ENCODE peak calls at places on chromosomes 5 and 9, in ten cellular contexts. One of them, this sample, is unnamed.

GRCh38 chr9:35436940-35437339 is 53.0 kb upstream of the RUSC2 start:
- DNase-seq in nephron progenitor cell: no peak
- DNase-seq in HuH-7.5: no peak
- DNase-seq in H4: no peak
- DNase-seq in progenitor cell of endocrine pancreas: no peak
- DNase-seq in CD4-positive, CD25-positive, alpha-beta regulatory T cell: no peak
- DNase-seq in fibroblast of the aortic adventitia: no peak
- DNase-seq in ACHN: no peak
- DNase-seq in activated T-cell treated with anti-CD3 and anti-CD28 coated beads, Interleukin-2, amount 50 U/mL, for 48 hours: no peak
- DNase-seq in stimulated activated CD4-positive, alpha-beta T cell treated with anti-CD3 and anti-CD28 coated beads, Interleukin-1b, Interleukin-23, amount 100 ng/mL, for 24 hours: no peak
- DNase-seq in this sample: no peak

GRCh38 chr5:32388429-32389111 is 56.0 kb downstream of the ZFR start:
- DNase-seq in CD4-positive, CD25-positive, alpha-beta regulatory T cell: no peak
- DNase-seq in fibroblast of the aortic adventitia: peak
- DNase-seq in progenitor cell of endocrine pancreas: no peak
- DNase-seq in ACHN: no peak
- DNase-seq in HuH-7.5: no peak
- DNase-seq in activated T-cell treated with anti-CD3 and anti-CD28 coated beads, Interleukin-2, amount 50 U/mL, for 48 hours: no peak
- DNase-seq in stimulated activated CD4-positive, alpha-beta T cell treated with anti-CD3 and anti-CD28 coated beads, Interleukin-1b, Interleukin-23, amount 100 ng/mL, for 24 hours: no peak
- DNase-seq in H4: no peak
- DNase-seq in nephron progenitor cell: no peak
- DNase-seq in this sample: no peak

GRCh38 chr9:84294551-84294950 is 46.0 kb downstream of the SLC28A3 start:
- DNase-seq in stimulated activated CD4-positive, alpha-beta T cell treated with anti-CD3 and anti-CD28 coated beads, Interleukin-1b, Interleukin-23, amount 100 ng/mL, for 24 hours: no peak
- DNase-seq in H4: no peak
- DNase-seq in progenitor cell of endocrine pancreas: no peak
- DNase-seq in ACHN: no peak
- DNase-seq in fibroblast of the aortic adventitia: no peak
- DNase-seq in nephron progenitor cell: no peak
- DNase-seq in HuH-7.5: no peak
- DNase-seq in activated T-cell treated with anti-CD3 and anti-CD28 coated beads, Interleukin-2, amount 50 U/mL, for 48 hours: no peak
- DNase-seq in CD4-positive, CD25-positive, alpha-beta regulatory T cell: no peak
- DNase-seq in this sample: peak

GRCh38 chr5:133665571-133665970 is 53.2 kb upstream of the FSTL4 start:
- DNase-seq in H4: no peak
- DNase-seq in ACHN: no peak
- DNase-seq in progenitor cell of endocrine pancreas: no peak
- DNase-seq in activated T-cell treated with anti-CD3 and anti-CD28 coated beads, Interleukin-2, amount 50 U/mL, for 48 hours: no peak
- DNase-seq in stimulated activated CD4-positive, alpha-beta T cell treated with anti-CD3 and anti-CD28 coated beads, Interleukin-1b, Interleukin-23, amount 100 ng/mL, for 24 hours: no peak
- DNase-seq in CD4-positive, CD25-positive, alpha-beta regulatory T cell: no peak
- DNase-seq in nephron progenitor cell: no peak
- DNase-seq in fibroblast of the aortic adventitia: no peak
- DNase-seq in HuH-7.5: no peak
- DNase-seq in this sample: no peak

GRCh38 chr5:14486486-14486885 is 95.1 kb upstream of the OTULINL start:
- DNase-seq in CD4-positive, CD25-positive, alpha-beta regulatory T cell: no peak
- DNase-seq in HuH-7.5: no peak
- DNase-seq in progenitor cell of endocrine pancreas: no peak
- DNase-seq in ACHN: no peak
- DNase-seq in stimulated activated CD4-positive, alpha-beta T cell treated with anti-CD3 and anti-CD28 coated beads, Interleukin-1b, Interleukin-23, amount 100 ng/mL, for 24 hours: no peak
- DNase-seq in activated T-cell treated with anti-CD3 and anti-CD28 coated beads, Interleukin-2, amount 50 U/mL, for 48 hours: no peak
- DNase-seq in fibroblast of the aortic adventitia: no peak
- DNase-seq in nephron progenitor cell: no peak
- DNase-seq in H4: no peak
- DNase-seq in this sample: no peak

GRCh38 chr5:11863920-11864319 is 40.3 kb downstream of the CTNND2 start:
- DNase-seq in HuH-7.5: no peak
- DNase-seq in activated T-cell treated with anti-CD3 and anti-CD28 coated beads, Interleukin-2, amount 50 U/mL, for 48 hours: no peak
- DNase-seq in nephron progenitor cell: no peak
- DNase-seq in ACHN: no peak
- DNase-seq in stimulated activated CD4-positive, alpha-beta T cell treated with anti-CD3 and anti-CD28 coated beads, Interleukin-1b, Interleukin-23, amount 100 ng/mL, for 24 hours: no peak
- DNase-seq in H4: no peak
- DNase-seq in CD4-positive, CD25-positive, alpha-beta regulatory T cell: no peak
- DNase-seq in progenitor cell of endocrine pancreas: no peak
- DNase-seq in fibroblast of the aortic adventitia: no peak
- DNase-seq in this sample: no peak

GRCh38 chr9:94780516-94780950 is 54.0 kb downstream of the AOPEP start:
- DNase-seq in progenitor cell of endocrine pancreas: no peak
- DNase-seq in ACHN: no peak
- DNase-seq in nephron progenitor cell: no peak
- DNase-seq in HuH-7.5: no peak
- DNase-seq in H4: no peak
- DNase-seq in stimulated activated CD4-positive, alpha-beta T cell treated with anti-CD3 and anti-CD28 coated beads, Interleukin-1b, Interleukin-23, amount 100 ng/mL, for 24 hours: peak
- DNase-seq in CD4-positive, CD25-positive, alpha-beta regulatory T cell: no peak
- DNase-seq in activated T-cell treated with anti-CD3 and anti-CD28 coated beads, Interleukin-2, amount 50 U/mL, for 48 hours: peak
- DNase-seq in fibroblast of the aortic adventitia: no peak
- DNase-seq in this sample: no peak

GRCh38 chr9:5586391-5586802 is 42.5 kb upstream of the RIC1 start:
- DNase-seq in nephron progenitor cell: no peak
- DNase-seq in progenitor cell of endocrine pancreas: no peak
- DNase-seq in H4: no peak
- DNase-seq in ACHN: no peak
- DNase-seq in CD4-positive, CD25-positive, alpha-beta regulatory T cell: peak
- DNase-seq in HuH-7.5: no peak
- DNase-seq in fibroblast of the aortic adventitia: peak
- DNase-seq in activated T-cell treated with anti-CD3 and anti-CD28 coated beads, Interleukin-2, amount 50 U/mL, for 48 hours: no peak
- DNase-seq in stimulated activated CD4-positive, alpha-beta T cell treated with anti-CD3 and anti-CD28 coated beads, Interleukin-1b, Interleukin-23, amount 100 ng/mL, for 24 hours: no peak
- DNase-seq in this sample: no peak

GRCh38 chr9:128723352-128723865 is 518 bp downstream of the ZDHHC12 start:
- DNase-seq in activated T-cell treated with anti-CD3 and anti-CD28 coated beads, Interleukin-2, amount 50 U/mL, for 48 hours: no peak
- DNase-seq in CD4-positive, CD25-positive, alpha-beta regulatory T cell: no peak
- DNase-seq in ACHN: no peak
- DNase-seq in stimulated activated CD4-positive, alpha-beta T cell treated with anti-CD3 and anti-CD28 coated beads, Interleukin-1b, Interleukin-23, amount 100 ng/mL, for 24 hours: no peak
- DNase-seq in fibroblast of the aortic adventitia: no peak
- DNase-seq in progenitor cell of endocrine pancreas: no peak
- DNase-seq in HuH-7.5: peak
- DNase-seq in nephron progenitor cell: no peak
- DNase-seq in H4: no peak
- DNase-seq in this sample: no peak